ENCODE peak calls at places on chromosomes 11 and 22, in six cellular contexts. D, T, W, S, K and L are unnamed samples.
A peak's percentile ranks its signal among the peaks of the same experiment; 100 is the strongest.

GRCh38 chr22:19037282-19038163 is 84.7 kb downstream of the DGCR2 start:
- DNase-seq in W (no peak), T (no peak), D (no peak), S (no peak), K (no peak), L (no peak)

GRCh38 chr11:134390706-134391105 is 21.3 kb downstream of the B3GAT1 start:
- DNase-seq in K (no peak), W (no peak), T (no peak), S (no peak), D (no peak), L (no peak)

GRCh38 chr11:128694618-128695481 is 978 bp downstream of the FLI1 start:
- DNase-seq in W (peak; percentile 39), S (peak; percentile 39), D (no peak), T (no peak), K (no peak), L (no peak)

GRCh38 chr11:118212781-118213565 is 11.8 kb downstream of the JAML start:
- DNase-seq in W (no peak), T (no peak), S (no peak), K (no peak), D (no peak), L (no peak)

GRCh38 chr11:95229199-95230053 is 1.6 kb downstream of the SESN3 start:
- DNase-seq in T (no peak), W (peak; percentile 23), K (no peak), D (peak; percentile 46), S (no peak), L (no peak)

GRCh38 chr11:416757-417621 is 2.2 kb upstream of the SIGIRR start:
- DNase-seq in K (peak; percentile 68), S (peak; percentile 49), W (no peak), D (no peak), T (no peak), L (peak; percentile 82)

GRCh38 chr11:27468643-27469332 is 3.8 kb downstream of the LGR4 start:
- DNase-seq in T (no peak), S (peak; percentile 82), W (no peak), K (no peak), D (no peak), L (no peak)

GRCh38 chr11:2269601-2270321 is 627 bp downstream of the ASCL2 start:
- DNase-seq in S (peak; percentile 26), D (peak; percentile 72), T (no peak), K (peak; percentile 65), W (no peak), L (peak; percentile 74)

GRCh38 chr11:75351541-75352416 is at the start of gene ARRB1:
- DNase-seq in W (peak; percentile 68), T (no peak), S (no peak), D (peak; percentile 87), K (peak; percentile 85), L (peak; percentile 82)

GRCh38 chr11:116219171-116219635 is 553.6 kb downstream of the BUD13 start:
- DNase-seq in T (no peak), D (no peak), W (no peak), K (no peak), S (no peak), L (no peak)

GRCh38 chr11:73321342-73322110 is 13.4 kb downstream of the ARHGEF17 start:
- DNase-seq in S (peak; percentile 93), W (no peak), D (no peak), T (no peak), K (no peak), L (no peak)

GRCh38 chr11:118224512-118225180 is at the start of gene JAML:
- DNase-seq in W (no peak), S (no peak), T (no peak), K (no peak), D (no peak), L (peak; percentile 29)

GRCh38 chr11:4809246-4809645 is 5.1 kb upstream of the OR52R1 start:
- DNase-seq in S (no peak), T (no peak), K (no peak), D (no peak), W (no peak), L (no peak)

GRCh38 chr22:26041931-26042330 is 127.3 kb upstream of the SEZ6L start:
- DNase-seq in W (no peak), K (no peak), T (no peak), S (no peak), D (no peak), L (no peak)

GRCh38 chr11:105232021-105232420 is 92.5 kb upstream of the CARD18 start:
- DNase-seq in W (no peak), K (no peak), T (no peak), S (no peak), D (no peak), L (no peak)

GRCh38 chr11:33802414-33802950 is 28.2 kb upstream of the FBXO3 start:
- DNase-seq in T (no peak), D (no peak), K (peak; percentile 89), S (peak; percentile 90), W (peak; percentile 79), L (peak; percentile 58)

GRCh38 chr11:83566948-83567347 is 280.8 kb upstream of the CCDC90B start:
- DNase-seq in D (no peak), T (no peak), K (peak; percentile 75), S (peak; percentile 56), W (no peak), L (no peak)

GRCh38 chr11:126133902-126134301 is 71.2 kb upstream of the CDON start:
- DNase-seq in K (no peak), D (no peak), T (no peak), S (no peak), W (no peak), L (no peak)

GRCh38 chr22:31836010-31836409 is 82.2 kb downstream of the DEPDC5 start:
- DNase-seq in T (no peak), D (no peak), S (no peak), K (no peak), W (no peak), L (no peak)

GRCh38 chr11:74877132-74877531 is 71.8 kb downstream of the XRRA1 start:
- DNase-seq in S (no peak), T (no peak), K (no peak), D (peak; percentile 61), W (no peak), L (no peak)

GRCh38 chr22:29689872-29690213 is 30.0 kb upstream of the CABP7 start:
- DNase-seq in W (peak; percentile 77), D (peak; percentile 79), T (no peak), K (peak; percentile 76), S (peak; percentile 36), L (peak; percentile 75)

GRCh38 chr11:28153586-28153985 is 45.4 kb downstream of the METTL15 start:
- DNase-seq in D (no peak), K (peak; percentile 16), T (no peak), W (no peak), S (peak; percentile 57), L (no peak)